ENCODE peak calls at places on chromosome 18, in ten cellular contexts. K is right cardiac atrium, D is NCI-H1092 treated with DMSO at 0.1 percent for 48 hours, B is T follicular helper cell, E is A673, Q is T-cell, A is AG20443, H is HEK293T, R is mesendoderm, S is fibroblast of the conjunctiva. V is an unnamed sample.
A peak's percentile ranks its signal among the peaks of the same experiment; 100 is the strongest.

GRCh38 chr18:34807106-34807796 is 97.2 kb downstream of the DTNA start:
- DNase-seq in K (no peak), D (no peak), B (no peak), E (no peak), Q (no peak), A (no peak), H (no peak), R (peak; percentile 95), S (no peak), V (no peak)

GRCh38 chr18:29962579-29962978 is 1080.0 kb downstream of the DSC3 start:
- DNase-seq in K (no peak), D (no peak), B (no peak), E (no peak), Q (no peak), A (no peak), H (no peak), R (peak; percentile 30), S (no peak), V (no peak)

GRCh38 chr18:36402765-36403396 is 105.4 kb downstream of the FHOD3 start:
- DNase-seq in K (peak; percentile 84), D (no peak), B (no peak), E (no peak), Q (no peak), A (peak; percentile 80), H (peak; percentile 49), R (peak; percentile 57), S (peak; percentile 73), V (no peak)

GRCh38 chr18:76687271-76688006 is 134.9 kb upstream of the ZNF236 start:
- DNase-seq in K (no peak), D (peak; percentile 25), B (no peak), E (peak; percentile 21), Q (no peak), A (no peak), H (no peak), R (peak; percentile 37), S (no peak), V (no peak)

GRCh38 chr18:58544616-58545337 is 84.1 kb downstream of the ALPK2 start:
- DNase-seq in K (no peak), D (no peak), B (no peak), E (no peak), Q (no peak), A (no peak), H (no peak), R (no peak), S (no peak), V (no peak)

GRCh38 chr18:9429662-9429993 is 45.7 kb upstream of the RALBP1 start:
- DNase-seq in K (no peak), D (no peak), B (no peak), E (no peak), Q (no peak), A (peak; percentile 74), H (no peak), R (no peak), S (no peak), V (no peak)

GRCh38 chr18:67694787-67695186 is 178.3 kb upstream of the DSEL start:
- DNase-seq in K (no peak), D (no peak), B (no peak), E (no peak), Q (no peak), A (no peak), H (no peak), R (no peak), S (no peak), V (no peak)

GRCh38 chr18:65749881-65750280 is 931 bp upstream of the CDH7 start:
- DNase-seq in K (no peak), D (no peak), B (no peak), E (no peak), Q (no peak), A (no peak), H (no peak), R (peak; percentile 6), S (no peak), V (no peak)

GRCh38 chr18:45449761-45450227 is 165.5 kb upstream of the SLC14A2 start:
- DNase-seq in K (peak; percentile 84), D (peak; percentile 99), B (no peak), E (no peak), Q (no peak), A (peak; percentile 66), H (no peak), R (no peak), S (peak; percentile 62), V (no peak)

V was measured in effector CD4-positive, alpha-beta T cell.